ENCODE peak calls at places on chromosomes 13 and 19, in seven cellular contexts. One of them, this sample, is unnamed.

GRCh38 chr19:821228-821975 is at the start of gene PLPPR3:
- DNase-seq in HepG2: no peak
- DNase-seq in HCT116: no peak
- DNase-seq in SK-N-SH: peak
- DNase-seq in H1: no peak
- DNase-seq in K562: peak
- DNase-seq in GM12878: no peak
- DNase-seq in this sample: no peak

GRCh38 chr19:48372904-48373303 is 8.7 kb downstream of the SYNGR4 start:
- DNase-seq in HepG2: no peak
- DNase-seq in HCT116: no peak
- DNase-seq in SK-N-SH: peak
- DNase-seq in H1: no peak
- DNase-seq in K562: no peak
- DNase-seq in GM12878: no peak
- DNase-seq in this sample: no peak

GRCh38 chr13:62119739-62120700 is 704.4 kb upstream of the PCDH20 start:
- DNase-seq in HepG2: no peak
- DNase-seq in HCT116: peak
- DNase-seq in SK-N-SH: peak
- DNase-seq in H1: no peak
- DNase-seq in K562: no peak
- DNase-seq in GM12878: no peak
- DNase-seq in this sample: peak

GRCh38 chr19:29978139-29978538 is 36.1 kb downstream of the URI1 start:
- DNase-seq in HepG2: no peak
- DNase-seq in HCT116: no peak
- DNase-seq in SK-N-SH: no peak
- DNase-seq in H1: no peak
- DNase-seq in K562: no peak
- DNase-seq in GM12878: no peak
- DNase-seq in this sample: no peak

GRCh38 chr19:55173717-55174409 is 6.2 kb downstream of the SYT5 start:
- DNase-seq in HepG2: peak
- DNase-seq in HCT116: peak
- DNase-seq in SK-N-SH: peak
- DNase-seq in H1: no peak
- DNase-seq in K562: peak
- DNase-seq in GM12878: no peak
- DNase-seq in this sample: peak

GRCh38 chr19:58021541-58022282 is 12.1 kb upstream of the ZSCAN1 start:
- DNase-seq in HepG2: peak
- DNase-seq in HCT116: no peak
- DNase-seq in SK-N-SH: peak
- DNase-seq in H1: no peak
- DNase-seq in K562: peak
- DNase-seq in GM12878: no peak
- DNase-seq in this sample: peak

GRCh38 chr19:38785187-38785699 is 3.8 kb upstream of the LGALS7B start:
- DNase-seq in HepG2: no peak
- DNase-seq in HCT116: no peak
- DNase-seq in SK-N-SH: no peak
- DNase-seq in H1: no peak
- DNase-seq in K562: no peak
- DNase-seq in GM12878: no peak
- DNase-seq in this sample: no peak

GRCh38 chr13:109904218-109904617 is 117.8 kb upstream of the IRS2 start:
- DNase-seq in HepG2: no peak
- DNase-seq in HCT116: peak
- DNase-seq in SK-N-SH: no peak
- DNase-seq in H1: no peak
- DNase-seq in K562: peak
- DNase-seq in GM12878: no peak
- DNase-seq in this sample: no peak

GRCh38 chr13:22161871-22162270 is 491.0 kb downstream of the FGF9 start:
- DNase-seq in HepG2: no peak
- DNase-seq in HCT116: no peak
- DNase-seq in SK-N-SH: no peak
- DNase-seq in H1: no peak
- DNase-seq in K562: no peak
- DNase-seq in GM12878: peak
- DNase-seq in this sample: no peak

GRCh38 chr19:3655402-3656072 is 28.9 kb upstream of the CACTIN start:
- DNase-seq in HepG2: no peak
- DNase-seq in HCT116: no peak
- DNase-seq in SK-N-SH: peak
- DNase-seq in H1: no peak
- DNase-seq in K562: no peak
- DNase-seq in GM12878: no peak
- DNase-seq in this sample: no peak

GRCh38 chr13:41334810-41335209 is 23.7 kb downstream of the NAA16 start:
- DNase-seq in HepG2: no peak
- DNase-seq in HCT116: no peak
- DNase-seq in SK-N-SH: no peak
- DNase-seq in H1: no peak
- DNase-seq in K562: no peak
- DNase-seq in GM12878: no peak
- DNase-seq in this sample: no peak

GRCh38 chr13:31485183-31485582 is 254.1 kb upstream of the RXFP2 start:
- DNase-seq in HepG2: no peak
- DNase-seq in HCT116: no peak
- DNase-seq in SK-N-SH: no peak
- DNase-seq in H1: no peak
- DNase-seq in K562: no peak
- DNase-seq in GM12878: no peak
- DNase-seq in this sample: no peak

GRCh38 chr13:113219311-113219940 is 10.0 kb downstream of the CUL4A start:
- DNase-seq in HepG2: no peak
- DNase-seq in HCT116: no peak
- DNase-seq in SK-N-SH: no peak
- DNase-seq in H1: no peak
- DNase-seq in K562: peak
- DNase-seq in GM12878: no peak
- DNase-seq in this sample: no peak

GRCh38 chr13:29508130-29508873 is 87.2 kb downstream of the SLC7A1 start:
- DNase-seq in HepG2: peak
- DNase-seq in HCT116: peak
- DNase-seq in SK-N-SH: peak
- DNase-seq in H1: peak
- DNase-seq in K562: peak
- DNase-seq in GM12878: no peak
- DNase-seq in this sample: peak

GRCh38 chr19:44653977-44654784 is 10.5 kb downstream of the PVR start:
- DNase-seq in HepG2: peak
- DNase-seq in HCT116: no peak
- DNase-seq in SK-N-SH: no peak
- DNase-seq in H1: no peak
- DNase-seq in K562: peak
- DNase-seq in GM12878: peak
- DNase-seq in this sample: peak
- TF ChIP-seq JUND in HepG2: no peak
- TF ChIP-seq JUND in HCT116: no peak
- TF ChIP-seq JUND in SK-N-SH: no peak
- TF ChIP-seq JUND in H1: no peak
- TF ChIP-seq JUND in K562: peak
- TF ChIP-seq JUND in GM12878: no peak
- TF ChIP-seq JUND in this sample: no peak

GRCh38 chr13:102777716-102778115 is 4.1 kb upstream of the TEX30 start:
- DNase-seq in HepG2: no peak
- DNase-seq in HCT116: no peak
- DNase-seq in SK-N-SH: no peak
- DNase-seq in H1: no peak
- DNase-seq in K562: no peak
- DNase-seq in GM12878: no peak
- DNase-seq in this sample: no peak

GRCh38 chr13:102781591-102781990 is 8.0 kb upstream of the TEX30 start:
- DNase-seq in HepG2: no peak
- DNase-seq in HCT116: no peak
- DNase-seq in SK-N-SH: no peak
- DNase-seq in H1: no peak
- DNase-seq in K562: no peak
- DNase-seq in GM12878: no peak
- DNase-seq in this sample: no peak

GRCh38 chr13:102774596-102775375 is 1.2 kb upstream of the TEX30 start:
- DNase-seq in HepG2: no peak
- DNase-seq in HCT116: no peak
- DNase-seq in SK-N-SH: no peak
- DNase-seq in H1: no peak
- DNase-seq in K562: no peak
- DNase-seq in GM12878: no peak
- DNase-seq in this sample: no peak

GRCh38 chr13:102784501-102784900 is 10.9 kb upstream of the TEX30 start:
- DNase-seq in HepG2: no peak
- DNase-seq in HCT116: no peak
- DNase-seq in SK-N-SH: no peak
- DNase-seq in H1: no peak
- DNase-seq in K562: no peak
- DNase-seq in GM12878: no peak
- DNase-seq in this sample: no peak

GRCh38 chr13:102779426-102780159 is 6.0 kb upstream of the TEX30 start:
- DNase-seq in HepG2: no peak
- DNase-seq in HCT116: no peak
- DNase-seq in SK-N-SH: peak
- DNase-seq in H1: no peak
- DNase-seq in K562: no peak
- DNase-seq in GM12878: no peak
- DNase-seq in this sample: no peak
- TF ChIP-seq JUND in HepG2: no peak
- TF ChIP-seq JUND in HCT116: no peak
- TF ChIP-seq JUND in SK-N-SH: no peak
- TF ChIP-seq JUND in H1: no peak
- TF ChIP-seq JUND in K562: no peak
- TF ChIP-seq JUND in GM12878: no peak
- TF ChIP-seq JUND in this sample: no peak

GRCh38 chr13:50410921-50411712 is 395.9 kb downstream of the KCNRG start:
- DNase-seq in HepG2: peak
- DNase-seq in HCT116: peak
- DNase-seq in SK-N-SH: no peak
- DNase-seq in H1: no peak
- DNase-seq in K562: peak
- DNase-seq in GM12878: no peak
- DNase-seq in this sample: no peak
- TF ChIP-seq JUND in HepG2: no peak
- TF ChIP-seq JUND in HCT116: peak
- TF ChIP-seq JUND in SK-N-SH: peak
- TF ChIP-seq JUND in H1: no peak
- TF ChIP-seq JUND in K562: peak
- TF ChIP-seq JUND in GM12878: no peak
- TF ChIP-seq JUND in this sample: no peak

DNA sequence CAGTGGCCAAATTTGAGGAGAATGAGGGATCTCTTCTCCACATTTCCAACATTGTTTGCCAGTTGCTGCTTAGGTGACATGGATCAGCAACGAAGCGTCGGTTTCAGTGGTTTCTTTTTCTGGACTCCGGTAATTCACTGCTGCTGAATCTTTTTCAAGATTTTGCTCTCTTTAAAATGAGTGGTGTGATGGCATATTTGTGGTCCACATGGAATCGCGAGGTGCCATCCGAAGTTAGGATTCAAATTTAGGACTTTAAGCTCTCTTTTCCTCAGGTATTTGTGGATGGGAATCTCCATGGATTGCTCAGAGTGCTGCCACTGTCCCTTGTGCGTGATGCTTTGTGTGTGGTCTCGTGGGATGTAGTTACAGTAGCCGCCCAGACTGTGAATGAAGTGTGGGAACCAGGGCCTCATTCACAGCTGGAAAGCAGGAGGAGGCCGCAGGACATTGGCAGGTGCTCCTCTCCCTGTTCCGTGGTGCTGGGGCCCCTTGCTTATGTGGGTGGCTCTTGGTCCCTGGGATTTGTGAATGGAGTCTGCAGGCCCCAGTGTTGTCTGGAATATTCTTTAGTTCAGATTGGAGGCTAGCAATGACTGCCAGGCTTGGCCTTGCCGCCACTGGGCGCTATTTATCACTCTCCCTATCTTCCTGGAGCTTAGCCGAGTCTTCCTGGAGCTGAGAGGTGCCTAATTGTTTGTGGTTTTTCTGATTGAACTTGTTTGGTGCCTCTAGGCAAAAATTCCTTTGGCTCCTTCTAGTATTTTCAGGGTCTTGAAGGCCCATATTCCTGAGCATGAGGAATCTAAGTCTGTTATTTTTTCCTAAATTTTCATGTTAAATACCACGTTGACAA is 1.5 kb downstream of the ILF3 start:
- DNase-seq in HepG2: peak
- DNase-seq in HCT116: no peak
- DNase-seq in SK-N-SH: peak
- DNase-seq in H1: no peak
- DNase-seq in K562: no peak
- DNase-seq in GM12878: no peak
- DNase-seq in this sample: peak
- TF ChIP-seq JUND in HepG2: no peak
- TF ChIP-seq JUND in HCT116: no peak
- TF ChIP-seq JUND in SK-N-SH: no peak
- TF ChIP-seq JUND in H1: no peak
- TF ChIP-seq JUND in K562: no peak
- TF ChIP-seq JUND in GM12878: no peak
- TF ChIP-seq JUND in this sample: no peak

DNA sequence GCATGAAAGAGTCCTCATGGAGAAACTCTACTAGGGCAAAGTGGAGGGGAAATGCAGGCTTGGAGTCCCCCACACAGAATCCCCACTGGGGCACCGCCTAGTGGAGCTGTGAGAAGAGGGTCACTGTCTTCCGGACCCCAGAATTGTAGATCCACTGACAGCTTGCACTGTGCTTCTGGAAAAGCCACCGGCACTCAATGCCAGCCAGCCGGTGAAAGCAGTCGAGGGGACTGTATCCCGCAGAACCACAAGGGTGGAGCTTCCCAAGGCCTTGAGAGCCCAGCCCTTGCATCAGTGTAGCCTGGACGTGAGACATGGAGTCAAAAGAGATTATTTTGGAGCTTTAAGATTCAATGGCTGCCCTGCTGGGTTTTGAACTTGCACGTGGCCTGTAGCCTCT is 47.2 kb upstream of the FAM124A start:
- DNase-seq in HepG2: no peak
- DNase-seq in HCT116: no peak
- DNase-seq in SK-N-SH: no peak
- DNase-seq in H1: no peak
- DNase-seq in K562: no peak
- DNase-seq in GM12878: no peak
- DNase-seq in this sample: no peak
- TF ChIP-seq JUND in HepG2: no peak
- TF ChIP-seq JUND in HCT116: no peak
- TF ChIP-seq JUND in SK-N-SH: no peak
- TF ChIP-seq JUND in H1: no peak
- TF ChIP-seq JUND in K562: no peak
- TF ChIP-seq JUND in GM12878: no peak
- TF ChIP-seq JUND in this sample: no peak

DNA sequence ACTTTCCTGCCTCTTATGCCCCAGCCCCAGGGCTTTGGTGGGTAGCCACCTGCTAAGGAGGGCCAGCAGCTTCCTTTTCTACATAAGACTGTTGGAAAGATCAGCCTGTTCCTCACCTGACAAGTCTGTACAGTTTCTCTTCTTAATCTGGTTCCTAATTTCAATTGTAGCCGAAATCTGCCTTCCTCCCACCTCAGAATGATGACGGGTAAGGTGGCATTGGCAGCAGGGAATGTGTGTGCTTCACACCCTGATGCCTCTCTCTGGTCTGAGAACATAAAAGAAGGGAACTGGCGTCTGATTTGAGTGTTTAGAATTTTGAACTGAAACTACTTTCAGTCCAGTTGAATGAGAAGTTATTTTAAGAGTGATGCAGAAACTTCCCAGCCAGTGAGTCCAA is 16.0 kb downstream of the MAU2 start:
- DNase-seq in HepG2: no peak
- DNase-seq in HCT116: no peak
- DNase-seq in SK-N-SH: no peak
- DNase-seq in H1: no peak
- DNase-seq in K562: no peak
- DNase-seq in GM12878: no peak
- DNase-seq in this sample: no peak
- TF ChIP-seq JUND in HepG2: no peak
- TF ChIP-seq JUND in HCT116: no peak
- TF ChIP-seq JUND in SK-N-SH: no peak
- TF ChIP-seq JUND in H1: no peak
- TF ChIP-seq JUND in K562: no peak
- TF ChIP-seq JUND in GM12878: no peak
- TF ChIP-seq JUND in this sample: no peak